ENCODE peak calls at places on chromosomes 13 and 19, in nine cellular contexts. F, T, V, J, R, I, G, A and O are unnamed samples.

GRCh38 chr19:55283548-55284393 is at the start of gene BRSK1:
- DNase-seq in F (peak), T (no peak), V (no peak), J (peak), R (peak), I (peak), G (peak), A (no peak), O (peak)

GRCh38 chr13:82058364-82058763 is 1717.4 kb upstream of the SPRY2 start:
- DNase-seq in F (no peak), T (no peak), V (no peak), J (no peak), R (no peak), I (no peak), G (no peak), A (no peak), O (no peak)

GRCh38 chr19:39498262-39499081 is at the start of gene DLL3:
- DNase-seq in F (no peak), T (no peak), V (no peak), J (peak), R (peak), I (peak), G (peak), A (no peak), O (peak)

GRCh38 chr19:54209058-54209747 is 8.5 kb downstream of the RPS9 start:
- DNase-seq in F (no peak), T (no peak), V (no peak), J (peak), R (no peak), I (peak), G (no peak), A (no peak), O (no peak)

GRCh38 chr13:112953591-112954487 is 15.2 kb upstream of the MCF2L start:
- DNase-seq in F (peak), T (no peak), V (no peak), J (no peak), R (peak), I (no peak), G (no peak), A (no peak), O (no peak)

GRCh38 chr13:31437975-31438374 is 238.2 kb downstream of the B3GLCT start:
- DNase-seq in F (no peak), T (no peak), V (no peak), J (no peak), R (no peak), I (no peak), G (no peak), A (no peak), O (no peak)

GRCh38 chr19:1467512-1468273 is 11.3 kb downstream of the C19orf25 start:
- DNase-seq in F (no peak), T (no peak), V (no peak), J (no peak), R (no peak), I (no peak), G (peak), A (no peak), O (no peak)

GRCh38 chr13:49097374-49097773 is 121.7 kb downstream of the FNDC3A start:
- DNase-seq in F (no peak), T (no peak), V (no peak), J (no peak), R (peak), I (peak), G (no peak), A (no peak), O (no peak)

GRCh38 chr19:1811942-1812425 is at the start of gene ATP8B3:
- DNase-seq in F (no peak), T (no peak), V (peak), J (no peak), R (no peak), I (no peak), G (peak), A (peak), O (no peak)

GRCh38 chr13:43686557-43686956 is 100.2 kb downstream of the ENOX1 start:
- DNase-seq in F (no peak), T (no peak), V (no peak), J (no peak), R (no peak), I (peak), G (no peak), A (no peak), O (peak)

GRCh38 chr13:101522607-101523006 is 70.1 kb downstream of the ITGBL1 start:
- DNase-seq in F (no peak), T (no peak), V (no peak), J (no peak), R (no peak), I (no peak), G (no peak), A (no peak), O (no peak)

GRCh38 chr19:6012416-6013170 is 34.7 kb upstream of the RANBP3 start:
- DNase-seq in F (no peak), T (no peak), V (no peak), J (no peak), R (no peak), I (no peak), G (no peak), A (no peak), O (no peak)

GRCh38 chr19:38736413-38737280 is 7.6 kb downstream of the CAPN12 start:
- DNase-seq in F (peak), T (no peak), V (peak), J (peak), R (peak), I (peak), G (peak), A (peak), O (no peak)

GRCh38 chr13:110294624-110295023 is 12.3 kb downstream of the COL4A1 start:
- DNase-seq in F (no peak), T (no peak), V (no peak), J (no peak), R (no peak), I (no peak), G (no peak), A (no peak), O (no peak)

GRCh38 chr19:40277356-40277755 is 7.8 kb downstream of the AKT2 start:
- DNase-seq in F (no peak), T (no peak), V (no peak), J (no peak), R (no peak), I (no peak), G (no peak), A (no peak), O (no peak)

GRCh38 chr13:112587359-112587766 is 590 bp downstream of the TUBGCP3 start:
- DNase-seq in F (peak), T (peak), V (peak), J (peak), R (peak), I (peak), G (peak), A (peak), O (peak)

GRCh38 chr13:76879211-76879875 is 6.9 kb downstream of the KCTD12 start:
- DNase-seq in F (peak), T (no peak), V (peak), J (no peak), R (no peak), I (peak), G (peak), A (no peak), O (no peak)

GRCh38 chr13:29937836-29938235 is 87.4 kb upstream of the UBL3 start:
- DNase-seq in F (no peak), T (no peak), V (no peak), J (peak), R (peak), I (no peak), G (no peak), A (no peak), O (no peak)

GRCh38 chr19:17394891-17395415 is 957 bp upstream of the CCDC194 start:
- DNase-seq in F (peak), T (peak), V (peak), J (peak), R (peak), I (peak), G (peak), A (peak), O (peak)

GRCh38 chr19:1009043-1009975 is 9.1 kb downstream of the GRIN3B start:
- DNase-seq in F (no peak), T (no peak), V (no peak), J (no peak), R (no peak), I (no peak), G (peak), A (no peak), O (no peak)

GRCh38 chr13:24737042-24737441 is 26.9 kb upstream of the RNF17 start:
- DNase-seq in F (no peak), T (no peak), V (no peak), J (peak), R (no peak), I (no peak), G (no peak), A (no peak), O (no peak)